ENCODE peak calls at places on chromosomes 7 and 10, in eight cellular contexts. One of them, this sample, is unnamed.

GRCh38 chr10:95327367-95327766 is 36.6 kb upstream of the PDLIM1 start:
- DNase-seq in fibroblast of lung: peak; percentile 55
- DNase-seq in CD4-positive, alpha-beta T cell: no peak
- DNase-seq in naive thymus-derived CD4-positive, alpha-beta T cell: no peak
- DNase-seq in heart left ventricle: peak; percentile 74
- DNase-seq in heart right ventricle: peak; percentile 43
- DNase-seq in mesenchymal stem cell: peak; percentile 91
- DNase-seq in upper lobe of right lung: no peak
- DNase-seq in this sample: no peak

GRCh38 chr7:51590746-51591145 is 274.1 kb upstream of the COBL start:
- DNase-seq in CD4-positive, alpha-beta T cell: no peak
- DNase-seq in fibroblast of lung: no peak
- DNase-seq in upper lobe of right lung: no peak
- DNase-seq in heart right ventricle: no peak
- DNase-seq in heart left ventricle: no peak
- DNase-seq in naive thymus-derived CD4-positive, alpha-beta T cell: no peak
- DNase-seq in mesenchymal stem cell: no peak
- DNase-seq in this sample: no peak

GRCh38 chr7:155984609-155985405 is 172.5 kb upstream of the SHH start:
- DNase-seq in mesenchymal stem cell: no peak
- DNase-seq in heart right ventricle: no peak
- DNase-seq in upper lobe of right lung: peak; percentile 38
- DNase-seq in CD4-positive, alpha-beta T cell: no peak
- DNase-seq in heart left ventricle: no peak
- DNase-seq in naive thymus-derived CD4-positive, alpha-beta T cell: peak; percentile 1
- DNase-seq in fibroblast of lung: no peak
- DNase-seq in this sample: no peak

GRCh38 chr10:27297848-27298524 is 57.4 kb upstream of the ACBD5 start:
- DNase-seq in heart left ventricle: no peak
- DNase-seq in upper lobe of right lung: no peak
- DNase-seq in CD4-positive, alpha-beta T cell: no peak
- DNase-seq in naive thymus-derived CD4-positive, alpha-beta T cell: no peak
- DNase-seq in heart right ventricle: no peak
- DNase-seq in mesenchymal stem cell: no peak
- DNase-seq in fibroblast of lung: no peak
- DNase-seq in this sample: no peak

GRCh38 chr10:88892223-88892967 is 12.3 kb downstream of the STAMBPL1 start:
- DNase-seq in heart left ventricle: no peak
- DNase-seq in CD4-positive, alpha-beta T cell: no peak
- DNase-seq in naive thymus-derived CD4-positive, alpha-beta T cell: no peak
- DNase-seq in mesenchymal stem cell: peak; percentile 65
- DNase-seq in fibroblast of lung: peak; percentile 84
- DNase-seq in upper lobe of right lung: no peak
- DNase-seq in heart right ventricle: no peak
- DNase-seq in this sample: no peak

GRCh38 chr7:107201795-107202450 is 33.1 kb downstream of the HBP1 start:
- DNase-seq in mesenchymal stem cell: peak; percentile 26
- DNase-seq in naive thymus-derived CD4-positive, alpha-beta T cell: no peak
- DNase-seq in heart right ventricle: peak; percentile 50
- DNase-seq in heart left ventricle: peak; percentile 44
- DNase-seq in upper lobe of right lung: no peak
- DNase-seq in CD4-positive, alpha-beta T cell: peak; percentile 25
- DNase-seq in fibroblast of lung: peak; percentile 11
- DNase-seq in this sample: no peak

GRCh38 chr7:2033586-2034135 is 199.1 kb downstream of the MAD1L1 start:
- DNase-seq in heart left ventricle: no peak
- DNase-seq in CD4-positive, alpha-beta T cell: no peak
- DNase-seq in naive thymus-derived CD4-positive, alpha-beta T cell: no peak
- DNase-seq in heart right ventricle: no peak
- DNase-seq in mesenchymal stem cell: no peak
- DNase-seq in upper lobe of right lung: no peak
- DNase-seq in fibroblast of lung: no peak
- DNase-seq in this sample: no peak

GRCh38 chr7:36474283-36475010 is 84.8 kb downstream of the ANLN start:
- DNase-seq in heart right ventricle: no peak
- DNase-seq in heart left ventricle: no peak
- DNase-seq in CD4-positive, alpha-beta T cell: no peak
- DNase-seq in fibroblast of lung: peak; percentile 77
- DNase-seq in upper lobe of right lung: no peak
- DNase-seq in mesenchymal stem cell: no peak
- DNase-seq in naive thymus-derived CD4-positive, alpha-beta T cell: no peak
- DNase-seq in this sample: no peak

GRCh38 chr7:36473454-36474282 is 84.0 kb downstream of the ANLN start:
- DNase-seq in naive thymus-derived CD4-positive, alpha-beta T cell: peak; percentile 30
- DNase-seq in CD4-positive, alpha-beta T cell: no peak
- DNase-seq in heart right ventricle: peak; percentile 29
- DNase-seq in upper lobe of right lung: no peak
- DNase-seq in mesenchymal stem cell: no peak
- DNase-seq in fibroblast of lung: peak; percentile 25
- DNase-seq in heart left ventricle: no peak
- DNase-seq in this sample: no peak

GRCh38 chr7:101201695-101202602 is 1.1 kb upstream of the MOGAT3 start:
- DNase-seq in CD4-positive, alpha-beta T cell: no peak
- DNase-seq in mesenchymal stem cell: no peak
- DNase-seq in heart left ventricle: no peak
- DNase-seq in upper lobe of right lung: no peak
- DNase-seq in heart right ventricle: no peak
- DNase-seq in fibroblast of lung: no peak
- DNase-seq in naive thymus-derived CD4-positive, alpha-beta T cell: no peak
- DNase-seq in this sample: no peak

GRCh38 chr7:40232242-40232929 is 97.6 kb downstream of the SUGCT start:
- DNase-seq in naive thymus-derived CD4-positive, alpha-beta T cell: no peak
- DNase-seq in CD4-positive, alpha-beta T cell: no peak
- DNase-seq in fibroblast of lung: peak; percentile 71
- DNase-seq in mesenchymal stem cell: peak; percentile 70
- DNase-seq in upper lobe of right lung: no peak
- DNase-seq in heart right ventricle: no peak
- DNase-seq in heart left ventricle: no peak
- DNase-seq in this sample: peak; percentile 38

GRCh38 chr7:49980414-49980813 is 112.6 kb downstream of the ZPBP start:
- DNase-seq in heart left ventricle: no peak
- DNase-seq in heart right ventricle: no peak
- DNase-seq in naive thymus-derived CD4-positive, alpha-beta T cell: no peak
- DNase-seq in upper lobe of right lung: no peak
- DNase-seq in fibroblast of lung: no peak
- DNase-seq in CD4-positive, alpha-beta T cell: no peak
- DNase-seq in mesenchymal stem cell: no peak
- DNase-seq in this sample: no peak

GRCh38 chr10:2791774-2792443 is 275.4 kb upstream of the PFKP start:
- DNase-seq in mesenchymal stem cell: no peak
- DNase-seq in heart left ventricle: no peak
- DNase-seq in naive thymus-derived CD4-positive, alpha-beta T cell: peak; percentile 27
- DNase-seq in CD4-positive, alpha-beta T cell: no peak
- DNase-seq in heart right ventricle: no peak
- DNase-seq in upper lobe of right lung: no peak
- DNase-seq in fibroblast of lung: no peak
- DNase-seq in this sample: no peak

GRCh38 chr7:158431941-158432347 is 155.7 kb downstream of the PTPRN2 start:
- DNase-seq in heart left ventricle: no peak
- DNase-seq in mesenchymal stem cell: peak; percentile 71
- DNase-seq in heart right ventricle: peak; percentile 32
- DNase-seq in naive thymus-derived CD4-positive, alpha-beta T cell: no peak
- DNase-seq in fibroblast of lung: peak; percentile 41
- DNase-seq in upper lobe of right lung: peak; percentile 73
- DNase-seq in CD4-positive, alpha-beta T cell: no peak
- DNase-seq in this sample: peak; percentile 73

GRCh38 chr10:52213511-52213831 is 100.6 kb upstream of the DKK1 start:
- DNase-seq in mesenchymal stem cell: peak; percentile 87
- DNase-seq in upper lobe of right lung: no peak
- DNase-seq in heart right ventricle: no peak
- DNase-seq in CD4-positive, alpha-beta T cell: no peak
- DNase-seq in heart left ventricle: no peak
- DNase-seq in naive thymus-derived CD4-positive, alpha-beta T cell: no peak
- DNase-seq in fibroblast of lung: peak; percentile 37
- DNase-seq in this sample: no peak

GRCh38 chr10:97226398-97226797 is 40.6 kb upstream of the SLIT1 start:
- DNase-seq in CD4-positive, alpha-beta T cell: no peak
- DNase-seq in heart left ventricle: no peak
- DNase-seq in naive thymus-derived CD4-positive, alpha-beta T cell: no peak
- DNase-seq in fibroblast of lung: no peak
- DNase-seq in mesenchymal stem cell: no peak
- DNase-seq in upper lobe of right lung: no peak
- DNase-seq in heart right ventricle: no peak
- DNase-seq in this sample: no peak

GRCh38 chr7:116502201-116503096 is 2.9 kb downstream of the CAV2 start:
- DNase-seq in fibroblast of lung: no peak
- DNase-seq in upper lobe of right lung: no peak
- DNase-seq in CD4-positive, alpha-beta T cell: no peak
- DNase-seq in mesenchymal stem cell: no peak
- DNase-seq in heart left ventricle: no peak
- DNase-seq in naive thymus-derived CD4-positive, alpha-beta T cell: no peak
- DNase-seq in heart right ventricle: no peak
- DNase-seq in this sample: no peak

GRCh38 chr10:15149042-15149771 is 19.3 kb downstream of the NMT2 start:
- DNase-seq in mesenchymal stem cell: no peak
- DNase-seq in CD4-positive, alpha-beta T cell: no peak
- DNase-seq in heart right ventricle: no peak
- DNase-seq in upper lobe of right lung: no peak
- DNase-seq in fibroblast of lung: no peak
- DNase-seq in heart left ventricle: no peak
- DNase-seq in naive thymus-derived CD4-positive, alpha-beta T cell: no peak
- DNase-seq in this sample: no peak

DNA sequence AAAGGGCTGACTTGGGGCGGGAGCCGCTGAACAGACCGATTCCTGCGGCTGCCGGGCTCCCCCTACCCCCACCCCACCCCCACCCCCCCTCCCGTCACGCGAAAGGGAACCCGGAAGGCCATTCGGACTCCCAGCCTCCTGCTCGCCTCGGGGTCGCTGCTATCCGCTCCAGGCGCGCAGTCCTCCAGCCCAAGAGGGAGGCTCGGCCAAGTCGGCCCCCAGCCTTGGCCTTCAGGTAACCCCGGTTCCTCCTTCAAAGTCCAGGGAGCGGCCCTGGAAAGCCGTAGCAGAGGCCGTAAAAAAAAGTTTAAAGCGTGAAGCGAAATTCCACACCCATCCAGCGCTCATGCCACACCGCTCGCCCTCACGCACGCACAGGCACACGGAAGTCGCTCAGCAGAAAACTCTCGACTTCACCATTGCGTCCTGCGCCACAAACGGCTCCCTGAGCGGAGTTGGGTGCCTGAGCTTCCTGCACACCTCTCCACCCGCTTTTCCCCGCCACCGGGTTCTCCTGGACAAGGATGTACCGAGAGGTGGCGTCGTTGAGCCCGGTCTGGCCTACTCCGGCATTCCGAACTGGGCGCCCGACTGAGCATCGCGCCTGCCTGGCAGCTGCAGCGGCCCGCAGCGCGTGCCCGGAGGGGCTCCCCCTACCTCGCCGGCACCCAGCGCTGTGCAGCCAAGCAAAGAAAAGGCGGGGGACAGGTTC is 1.4 kb downstream of the SORCS3 start:
- DNase-seq in CD4-positive, alpha-beta T cell: no peak
- DNase-seq in naive thymus-derived CD4-positive, alpha-beta T cell: no peak
- DNase-seq in fibroblast of lung: peak; percentile 19
- DNase-seq in mesenchymal stem cell: no peak
- DNase-seq in heart right ventricle: peak; percentile 39
- DNase-seq in upper lobe of right lung: no peak
- DNase-seq in heart left ventricle: peak; percentile 15
- DNase-seq in this sample: no peak
- H3K27me3 ChIP-seq in CD4-positive, alpha-beta T cell: peaks cover 56% of the 10 kb centered on the region
- H3K27me3 ChIP-seq in naive thymus-derived CD4-positive, alpha-beta T cell: no peaks in the 10 kb centered on the region
- H3K27me3 ChIP-seq in fibroblast of lung: peaks cover 28% of the 10 kb centered on the region
- H3K27me3 ChIP-seq in mesenchymal stem cell: peaks cover 81% of the 10 kb centered on the region
- H3K27me3 ChIP-seq in heart right ventricle: peaks cover 58% of the 10 kb centered on the region
- H3K27me3 ChIP-seq in upper lobe of right lung: peaks cover 70% of the 10 kb centered on the region
- H3K27me3 ChIP-seq in heart left ventricle: peaks cover 46% of the 10 kb centered on the region
- H3K27me3 ChIP-seq in this sample: peaks cover 16% of the 10 kb centered on the region

GRCh38 chr10:49363309-49364031 is 32.4 kb downstream of the DRGX start:
- DNase-seq in heart right ventricle: no peak
- DNase-seq in upper lobe of right lung: peak; percentile 40
- DNase-seq in heart left ventricle: no peak
- DNase-seq in mesenchymal stem cell: no peak
- DNase-seq in naive thymus-derived CD4-positive, alpha-beta T cell: no peak
- DNase-seq in fibroblast of lung: no peak
- DNase-seq in CD4-positive, alpha-beta T cell: no peak
- DNase-seq in this sample: no peak

GRCh38 chr10:49364747-49365146 is 31.1 kb downstream of the DRGX start:
- DNase-seq in naive thymus-derived CD4-positive, alpha-beta T cell: no peak
- DNase-seq in CD4-positive, alpha-beta T cell: no peak
- DNase-seq in upper lobe of right lung: no peak
- DNase-seq in mesenchymal stem cell: no peak
- DNase-seq in heart right ventricle: no peak
- DNase-seq in fibroblast of lung: no peak
- DNase-seq in heart left ventricle: no peak
- DNase-seq in this sample: no peak

GRCh38 chr10:49361178-49361554 is 34.7 kb downstream of the DRGX start:
- DNase-seq in naive thymus-derived CD4-positive, alpha-beta T cell: no peak
- DNase-seq in upper lobe of right lung: no peak
- DNase-seq in CD4-positive, alpha-beta T cell: no peak
- DNase-seq in mesenchymal stem cell: no peak
- DNase-seq in heart right ventricle: no peak
- DNase-seq in fibroblast of lung: no peak
- DNase-seq in heart left ventricle: no peak
- DNase-seq in this sample: no peak

GRCh38 chr10:49361735-49362568 is 33.9 kb downstream of the DRGX start:
- DNase-seq in mesenchymal stem cell: no peak
- DNase-seq in CD4-positive, alpha-beta T cell: no peak
- DNase-seq in heart left ventricle: no peak
- DNase-seq in upper lobe of right lung: no peak
- DNase-seq in heart right ventricle: no peak
- DNase-seq in fibroblast of lung: no peak
- DNase-seq in naive thymus-derived CD4-positive, alpha-beta T cell: no peak
- DNase-seq in this sample: no peak

GRCh38 chr10:49362596-49363260 is 33.2 kb downstream of the DRGX start:
- DNase-seq in CD4-positive, alpha-beta T cell: no peak
- DNase-seq in naive thymus-derived CD4-positive, alpha-beta T cell: no peak
- DNase-seq in mesenchymal stem cell: no peak
- DNase-seq in fibroblast of lung: no peak
- DNase-seq in upper lobe of right lung: no peak
- DNase-seq in heart left ventricle: no peak
- DNase-seq in heart right ventricle: no peak
- DNase-seq in this sample: no peak
- H3K27me3 ChIP-seq in CD4-positive, alpha-beta T cell: no peaks in the 10 kb centered on the region
- H3K27me3 ChIP-seq in naive thymus-derived CD4-positive, alpha-beta T cell: no peaks in the 10 kb centered on the region
- H3K27me3 ChIP-seq in mesenchymal stem cell: peaks cover 55% of the 10 kb centered on the region
- H3K27me3 ChIP-seq in fibroblast of lung: no peaks in the 10 kb centered on the region
- H3K27me3 ChIP-seq in upper lobe of right lung: no peaks in the 10 kb centered on the region
- H3K27me3 ChIP-seq in heart left ventricle: no peaks in the 10 kb centered on the region
- H3K27me3 ChIP-seq in heart right ventricle: no peaks in the 10 kb centered on the region
- H3K27me3 ChIP-seq in this sample: no peaks in the 10 kb centered on the region

DNA sequence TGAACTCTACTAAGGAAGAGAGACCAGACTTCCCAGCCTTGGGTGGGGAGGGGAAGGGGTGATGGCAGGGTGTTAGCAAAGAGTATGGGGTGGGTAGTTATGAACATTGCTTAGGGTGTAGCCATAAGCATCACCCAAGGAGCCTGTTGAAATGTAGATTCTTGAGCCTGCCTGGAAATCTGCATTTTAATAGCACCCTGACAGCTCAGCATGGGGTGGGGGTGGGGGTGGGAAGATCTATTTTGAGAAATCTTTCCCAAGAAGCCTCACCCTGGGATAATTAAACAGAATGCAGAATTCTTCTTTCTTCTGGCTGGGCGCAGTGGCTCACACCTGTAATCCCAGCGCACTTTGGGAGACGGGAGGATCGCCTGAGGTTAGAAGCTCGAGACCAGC is 164.9 kb downstream of the NRF1 start:
- DNase-seq in heart right ventricle: no peak
- DNase-seq in upper lobe of right lung: no peak
- DNase-seq in fibroblast of lung: no peak
- DNase-seq in mesenchymal stem cell: no peak
- DNase-seq in naive thymus-derived CD4-positive, alpha-beta T cell: no peak
- DNase-seq in CD4-positive, alpha-beta T cell: no peak
- DNase-seq in heart left ventricle: no peak
- DNase-seq in this sample: no peak
- H3K27me3 ChIP-seq in heart right ventricle: peaks cover 64% of the 10 kb centered on the region
- H3K27me3 ChIP-seq in upper lobe of right lung: peaks cover 55% of the 10 kb centered on the region
- H3K27me3 ChIP-seq in fibroblast of lung: peaks cover 53% of the 10 kb centered on the region
- H3K27me3 ChIP-seq in mesenchymal stem cell: peaks cover 87% of the 10 kb centered on the region
- H3K27me3 ChIP-seq in naive thymus-derived CD4-positive, alpha-beta T cell: peaks cover 3% of the 10 kb centered on the region
- H3K27me3 ChIP-seq in CD4-positive, alpha-beta T cell: peaks cover 44% of the 10 kb centered on the region
- H3K27me3 ChIP-seq in heart left ventricle: peaks cover 57% of the 10 kb centered on the region
- H3K27me3 ChIP-seq in this sample: peaks cover 21% of the 10 kb centered on the region

GRCh38 chr7:157004839-157005455 is 5.5 kb downstream of the MNX1 start:
- DNase-seq in upper lobe of right lung: peak; percentile 58
- DNase-seq in heart right ventricle: no peak
- DNase-seq in naive thymus-derived CD4-positive, alpha-beta T cell: peak; percentile 21
- DNase-seq in mesenchymal stem cell: no peak
- DNase-seq in fibroblast of lung: no peak
- DNase-seq in heart left ventricle: no peak
- DNase-seq in CD4-positive, alpha-beta T cell: no peak
- DNase-seq in this sample: no peak
- H3K27me3 ChIP-seq in upper lobe of right lung: peaks cover 94% of the 10 kb centered on the region
- H3K27me3 ChIP-seq in heart right ventricle: peaks cover 95% of the 10 kb centered on the region
- H3K27me3 ChIP-seq in naive thymus-derived CD4-positive, alpha-beta T cell: peaks cover 7% of the 10 kb centered on the region
- H3K27me3 ChIP-seq in mesenchymal stem cell: peaks cover 94% of the 10 kb centered on the region
- H3K27me3 ChIP-seq in fibroblast of lung: peaks cover 73% of the 10 kb centered on the region
- H3K27me3 ChIP-seq in heart left ventricle: peaks cover 97% of the 10 kb centered on the region
- H3K27me3 ChIP-seq in CD4-positive, alpha-beta T cell: peaks cover 81% of the 10 kb centered on the region
- H3K27me3 ChIP-seq in this sample: peaks cover 93% of the 10 kb centered on the region